ENCODE peak calls at places on chromosomes 2 and 18, in six cellular contexts. U is HL-60, N is upper lobe of left lung, D is A549, I is AG09309, K is colonic mucosa. J is an unnamed sample.

GRCh38 chr2:3619033-3619432 is 24.1 kb downstream of the COLEC11 start:
- DNase-seq in U (no peak), N (no peak), D (no peak), I (no peak), K (no peak), J (no peak)

GRCh38 chr2:128638741-128639477 is 320.2 kb upstream of the HS6ST1 start:
- DNase-seq in U (no peak), N (peak; percentile 12), D (no peak), I (no peak), K (peak; percentile 4), J (no peak)

GRCh38 chr2:236712304-236712703 is 142.7 kb downstream of the ACKR3 start:
- DNase-seq in U (no peak), N (no peak), D (no peak), I (no peak), K (no peak), J (no peak)

GRCh38 chr18:58109251-58109650 is 65.2 kb downstream of the NEDD4L start:
- DNase-seq in U (no peak), N (no peak), D (no peak), I (no peak), K (no peak), J (no peak)

GRCh38 chr2:206556357-206556949 is 85.8 kb upstream of the FAM237A start:
- DNase-seq in U (peak; percentile 21), N (no peak), D (peak; percentile 5), I (no peak), K (no peak), J (peak; percentile 7)

GRCh38 chr2:43032248-43032893 is 194.0 kb downstream of the ZFP36L2 start:
- DNase-seq in U (no peak), N (no peak), D (no peak), I (no peak), K (peak; percentile 91), J (no peak)

GRCh38 chr2:37357461-37358008 is 13.1 kb downstream of the QPCT start:
- DNase-seq in U (no peak), N (no peak), D (no peak), I (no peak), K (peak; percentile 31), J (no peak)

GRCh38 chr2:132439703-132440398 is 23.2 kb downstream of the GPR39 start:
- DNase-seq in U (no peak), N (no peak), D (peak; percentile 12), I (no peak), K (no peak), J (no peak)

GRCh38 chr2:187580462-187581124 is 26.4 kb upstream of the TFPI start:
- DNase-seq in U (no peak), N (no peak), D (peak; percentile 7), I (peak; percentile 38), K (no peak), J (peak; percentile 31)

GRCh38 chr2:162072181-162072702 is 1.8 kb downstream of the DPP4 start:
- DNase-seq in U (no peak), N (no peak), D (no peak), I (peak; percentile 59), K (no peak), J (no peak)
- H3K4me3 ChIP-seq in U (no peak overlapping the region), N (peak overlapping the region; percentile 56), D (no peak overlapping the region), I (no peak overlapping the region), K (no peak overlapping the region), J (peak overlapping the region; percentile 89)

DNA sequence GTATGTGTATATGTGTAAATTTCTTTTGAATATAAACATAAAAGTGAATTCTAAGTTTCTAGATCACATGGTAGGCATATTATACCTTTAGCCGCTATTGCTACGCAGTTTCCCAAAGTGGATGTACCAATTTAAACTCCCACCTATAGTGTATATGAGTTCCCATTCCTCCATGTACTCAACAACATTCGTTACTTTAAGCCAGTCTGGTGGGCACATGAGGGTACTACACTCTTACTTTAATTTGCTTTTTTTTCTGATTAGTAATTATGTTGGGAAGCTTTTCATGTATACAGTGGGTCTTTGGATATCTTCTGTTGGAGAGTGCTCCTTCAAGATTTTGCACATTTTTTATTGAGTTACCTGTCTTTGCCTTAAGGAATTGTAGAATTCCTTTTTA is 683.8 kb downstream of the ERBB4 start:
- DNase-seq in U (no peak), N (no peak), D (no peak), I (no peak), K (no peak), J (no peak)
- TF ChIP-seq CTCF in U (no peak), N (no peak), D (no peak), I (no peak), K (no peak), J (no peak)

DNA sequence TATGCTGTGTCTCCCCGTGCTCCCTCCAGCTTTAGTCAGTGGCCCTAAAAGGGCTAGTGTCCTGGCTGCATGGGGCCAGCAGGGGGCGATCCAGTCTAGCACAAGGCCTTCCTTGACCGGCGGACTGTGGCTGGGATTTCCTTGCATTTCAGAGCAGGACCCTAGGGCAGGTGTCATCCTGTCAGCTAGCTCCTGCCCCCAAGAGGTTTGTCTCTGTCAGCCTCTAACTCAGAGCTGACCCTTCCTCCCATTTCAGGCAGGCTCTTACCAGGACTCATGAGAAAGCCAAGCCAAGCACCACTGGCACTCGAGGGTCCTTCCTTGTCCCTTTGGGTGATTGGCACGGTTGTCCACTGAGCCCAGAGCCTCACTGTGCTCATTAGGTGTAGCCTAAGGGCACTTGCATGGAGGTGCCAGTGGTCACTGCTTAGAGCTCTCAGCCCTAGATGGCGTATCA is 140.3 kb downstream of the RPIA start:
- DNase-seq in U (peak; percentile 27), N (peak; percentile 75), D (peak; percentile 9), I (no peak), K (peak; percentile 76), J (peak; percentile 13)
- H3K4me3 ChIP-seq in U (no peak overlapping the region), N (no peak overlapping the region), D (no peak overlapping the region), I (no peak overlapping the region), K (no peak overlapping the region), J (no peak overlapping the region)

GRCh38 chr2:32212293-32212692 is 46.6 kb downstream of the SLC30A6 start:
- DNase-seq in U (no peak), N (no peak), D (no peak), I (no peak), K (no peak), J (no peak)
- TF ChIP-seq CTCF in U (no peak), N (no peak), D (peak; percentile 36), I (no peak), K (no peak), J (peak; percentile 15)

DNA sequence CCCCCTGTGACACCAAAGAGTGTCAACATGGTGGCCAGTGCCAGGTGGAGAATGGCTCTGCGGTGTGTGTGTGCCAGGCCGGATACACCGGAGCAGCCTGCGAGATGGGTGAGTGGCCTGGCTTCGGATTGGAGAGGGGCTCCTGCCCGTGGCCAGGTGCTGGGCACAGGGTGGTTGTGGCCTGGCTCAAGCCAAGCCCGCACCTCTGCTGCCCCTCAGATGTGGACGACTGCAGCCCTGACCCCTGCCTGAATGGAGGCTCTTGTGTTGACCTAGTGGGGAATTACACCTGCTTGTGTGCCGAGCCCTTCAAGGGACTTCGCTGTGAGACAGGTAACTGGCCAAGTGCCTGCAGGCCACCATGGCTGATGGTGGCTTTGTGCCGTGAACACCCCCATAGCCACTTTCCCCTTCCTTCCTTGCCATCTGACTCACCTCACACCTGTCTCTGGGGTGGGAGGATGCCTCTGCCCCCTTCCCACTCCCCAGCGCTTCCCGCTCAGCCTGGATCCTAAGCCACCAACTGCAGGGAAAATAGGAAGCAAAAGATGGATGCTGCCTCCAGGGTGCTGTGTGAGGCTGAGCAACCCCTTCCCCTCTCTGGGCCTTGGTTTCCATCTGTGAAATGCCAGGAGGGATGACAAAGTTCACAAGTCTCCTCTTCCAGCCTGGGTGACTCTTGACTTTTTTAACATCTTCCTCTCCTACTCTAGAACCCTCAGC is 41.8 kb downstream of the SNED1 start:
- DNase-seq in U (no peak), N (peak; percentile 20), D (no peak), I (no peak), K (no peak), J (no peak)
- H3K4me3 ChIP-seq in U (no peak overlapping the region), N (no peak overlapping the region), D (no peak overlapping the region), I (no peak overlapping the region), K (no peak overlapping the region), J (no peak overlapping the region)